ENCODE peak calls at places on chromosome 18, in nine cellular contexts. C is GM12878; L is A549; T is AG04450; O is body of pancreas; U is fibroblast of lung; B is adrenal gland; I is CD8-positive, alpha-beta T cell; K is substantia nigra. N is an unnamed sample.

GRCh38 chr18:59898609-59899297 is 1.0 kb upstream of the PMAIP1 start:
- DNase-seq in C (no peak), L (no peak), T (no peak), O (no peak), U (peak; percentile 49), B (no peak), I (no peak), K (no peak), N (no peak)

GRCh38 chr18:57980573-57981348 is 63.3 kb upstream of the NEDD4L start:
- DNase-seq in C (no peak), L (no peak), T (no peak), O (no peak), U (no peak), B (no peak), I (no peak), K (no peak), N (no peak)

GRCh38 chr18:74596959-74597661 is 560 bp upstream of the ZNF407 start:
- DNase-seq in C (no peak), L (peak; percentile 18), T (no peak), O (peak; percentile 58), U (peak; percentile 80), B (peak; percentile 80), I (peak; percentile 67), K (no peak), N (no peak)

GRCh38 chr18:79988925-79989361 is 580 bp upstream of the TXNL4A start:
- DNase-seq in C (no peak), L (no peak), T (no peak), O (peak; percentile 51), U (peak; percentile 66), B (peak; percentile 81), I (no peak), K (no peak), N (no peak)

GRCh38 chr18:25164837-25165791 is 186.9 kb downstream of the ZNF521 start:
- DNase-seq in C (no peak), L (no peak), T (peak; percentile 64), O (no peak), U (peak; percentile 61), B (no peak), I (no peak), K (no peak), N (no peak)

GRCh38 chr18:55265916-55266488 is 306.7 kb upstream of the CCDC68 start:
- DNase-seq in C (peak; percentile 59), L (no peak), T (no peak), O (no peak), U (peak; percentile 71), B (no peak), I (no peak), K (no peak), N (peak; percentile 14)

GRCh38 chr18:59697236-59697932 is at the start of gene CCBE1:
- DNase-seq in C (no peak), L (peak; percentile 42), T (no peak), O (peak; percentile 42), U (peak; percentile 81), B (peak; percentile 81), I (no peak), K (no peak), N (no peak)

GRCh38 chr18:59915606-59916005 is 15.8 kb downstream of the PMAIP1 start:
- DNase-seq in C (no peak), L (no peak), T (no peak), O (no peak), U (no peak), B (no peak), I (no peak), K (no peak), N (no peak)

GRCh38 chr18:77052656-77053309 is 79.8 kb downstream of the MBP start:
- DNase-seq in C (no peak), L (no peak), T (no peak), O (no peak), U (no peak), B (no peak), I (no peak), K (no peak), N (no peak)

GRCh38 chr18:23058746-23059440 is 76.4 kb upstream of the CABLES1 start:
- DNase-seq in C (no peak), L (no peak), T (no peak), O (no peak), U (no peak), B (no peak), I (no peak), K (no peak), N (no peak)

GRCh38 chr18:9742588-9743131 is 34.6 kb downstream of the RAB31 start:
- DNase-seq in C (no peak), L (no peak), T (no peak), O (no peak), U (no peak), B (no peak), I (no peak), K (no peak), N (no peak)

GRCh38 chr18:79476918-79477685 is 81.4 kb downstream of the NFATC1 start:
- DNase-seq in C (no peak), L (no peak), T (no peak), O (no peak), U (no peak), B (no peak), I (no peak), K (no peak), N (no peak)

GRCh38 chr18:76273036-76273545 is 222.0 kb downstream of the ZNF516 start:
- DNase-seq in C (no peak), L (no peak), T (no peak), O (no peak), U (no peak), B (no peak), I (no peak), K (no peak), N (no peak)

GRCh38 chr18:70366174-70366573 is 77.3 kb downstream of the SOCS6 start:
- DNase-seq in C (no peak), L (no peak), T (no peak), O (no peak), U (no peak), B (no peak), I (no peak), K (no peak), N (no peak)

GRCh38 chr18:41532344-41533086 is 422.5 kb upstream of the PIK3C3 start:
- DNase-seq in C (no peak), L (no peak), T (no peak), O (no peak), U (peak; percentile 2), B (no peak), I (no peak), K (no peak), N (no peak)

GRCh38 chr18:43661570-43661969 is 384.3 kb upstream of the SYT4 start:
- DNase-seq in C (peak; percentile 4), L (no peak), T (peak; percentile 55), O (peak; percentile 13), U (peak; percentile 82), B (no peak), I (no peak), K (no peak), N (peak; percentile 54)

GRCh38 chr18:54280206-54280550 is 10.9 kb downstream of the POLI start:
- DNase-seq in C (no peak), L (no peak), T (no peak), O (no peak), U (no peak), B (no peak), I (no peak), K (no peak), N (no peak)

GRCh38 chr18:6058941-6059340 is 163.6 kb upstream of the TMEM200C start:
- DNase-seq in C (no peak), L (no peak), T (peak; percentile 11), O (no peak), U (peak; percentile 25), B (no peak), I (no peak), K (no peak), N (no peak)

GRCh38 chr18:73509460-73509859 is 638.2 kb downstream of the FBXO15 start:
- DNase-seq in C (no peak), L (no peak), T (no peak), O (no peak), U (peak; percentile 9), B (no peak), I (no peak), K (no peak), N (no peak)
- H3K27ac ChIP-seq in C (no peak overlapping the region), L (no peak overlapping the region), T (no peak overlapping the region), O (no peak overlapping the region), U (no peak overlapping the region), B (no peak overlapping the region), I (no peak overlapping the region), K (no peak overlapping the region), N (no peak overlapping the region)

GRCh38 chr18:28080876-28081300 is 96.0 kb downstream of the CDH2 start:
- DNase-seq in C (no peak), L (no peak), T (no peak), O (no peak), U (no peak), B (no peak), I (no peak), K (no peak), N (no peak)

GRCh38 chr18:28078849-28079248 is 98.1 kb downstream of the CDH2 start:
- DNase-seq in C (no peak), L (no peak), T (no peak), O (no peak), U (no peak), B (no peak), I (no peak), K (no peak), N (no peak)

GRCh38 chr18:28081516-28081915 is 95.4 kb downstream of the CDH2 start:
- DNase-seq in C (no peak), L (no peak), T (no peak), O (no peak), U (no peak), B (no peak), I (no peak), K (no peak), N (no peak)

GRCh38 chr18:28078298-28078697 is 98.6 kb downstream of the CDH2 start:
- DNase-seq in C (no peak), L (peak; percentile 27), T (no peak), O (no peak), U (no peak), B (no peak), I (no peak), K (no peak), N (no peak)

DNA sequence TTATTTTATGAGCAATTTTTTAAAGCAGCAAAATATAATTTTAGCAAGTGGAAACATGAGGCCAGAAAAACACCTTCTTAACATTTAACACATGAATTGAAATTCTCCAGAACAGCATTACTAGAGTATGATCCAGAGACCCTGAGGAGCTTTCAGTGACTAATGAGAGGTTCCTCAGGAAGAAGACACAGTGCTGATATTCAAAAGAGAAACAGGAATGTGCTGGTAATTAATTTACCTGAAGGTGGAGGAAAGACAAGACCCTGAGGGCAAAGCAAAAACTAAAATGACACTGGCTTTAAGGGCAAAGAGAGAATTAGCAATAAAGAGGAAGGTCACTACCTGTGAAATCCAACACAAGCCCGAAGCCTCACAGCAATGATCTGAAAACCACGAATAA is 97.0 kb downstream of the CDH2 start:
- DNase-seq in C (no peak), L (no peak), T (no peak), O (no peak), U (no peak), B (no peak), I (no peak), K (no peak), N (no peak)
- H3K27ac ChIP-seq in C (no peak overlapping the region), L (peak overlapping the region; percentile 81), T (no peak overlapping the region), O (no peak overlapping the region), U (no peak overlapping the region), B (no peak overlapping the region), I (no peak overlapping the region), K (no peak overlapping the region), N (no peak overlapping the region)

GRCh38 chr18:12702221-12703095 is at the start of the genes CEP76 and PSMG2:
- DNase-seq in C (peak; percentile 53), L (peak; percentile 73), T (peak; percentile 46), O (peak; percentile 81), U (peak; percentile 90), B (peak; percentile 90), I (peak; percentile 72), K (peak; percentile 24), N (no peak)
- H3K27ac ChIP-seq in C (peak within 1 kb of the TSS; percentile 98), L (peak within 1 kb of the TSS; percentile 98), T (peak within 1 kb of the TSS; percentile 93), O (peak within 1 kb of the TSS; percentile 97), U (peak within 1 kb of the TSS; percentile 96), B (peak within 1 kb of the TSS; percentile 96), I (peak within 1 kb of the TSS; percentile 95), K (peak within 1 kb of the TSS; percentile 94), N (peak within 1 kb of the TSS; percentile 82)

GRCh38 chr18:32019251-32019943 is 772 bp downstream of the RNF125 start:
- DNase-seq in C (no peak), L (peak; percentile 16), T (no peak), O (peak; percentile 48), U (peak; percentile 34), B (no peak), I (peak; percentile 49), K (no peak), N (no peak)
- H3K27ac ChIP-seq in C (peak overlapping the region; percentile 59), L (peak overlapping the region; percentile 77), T (no peak overlapping the region), O (peak overlapping the region; percentile 81), U (no peak overlapping the region), B (peak overlapping the region; percentile 80), I (peak overlapping the region; percentile 99), K (peak overlapping the region; percentile 94), N (peak overlapping the region; percentile 46)